ENCODE peak calls at places on chromosomes 16 and 17, in seven cellular contexts. R is stromal cell of bone marrow; X is activated T-helper 1 cell treated with anti-CD3 and anti-CD28 coated beads, Interleukin-12 subunit alpha, Interleukin-12 subunit beta, Interleukin-2, Interleukin-4 antibody, amounts not matched to agents 30 ng/mL and 10 ng/mL and 1 ng/mL, durations not matched to agents 14 hours and 24 hours and 36 hours; B is T47D; K is D721Med; P is activated effector memory CD4-positive, alpha-beta T cell treated with Interleukin-2 at 50 U/mL for 16 hours; F is keratinocyte. U is an unnamed sample.

GRCh38 chr17:48510761-48511604 is 19.8 kb downstream of the HOXB1 start:
- DNase-seq in R (peak), P (peak), B (no peak), K (no peak), X (peak), F (no peak), U (no peak)

GRCh38 chr16:66714659-66715307 is 18.2 kb upstream of the CMTM4 start:
- DNase-seq in B (peak), R (no peak), K (no peak), P (no peak), X (no peak), F (peak), U (no peak)

GRCh38 chr16:3637371-3637923 is 17.0 kb upstream of the DNASE1 start:
- DNase-seq in P (no peak), B (peak), F (no peak), K (no peak), R (no peak), X (peak), U (no peak)

GRCh38 chr16:74563828-74564263 is 43.1 kb downstream of the GLG1 start:
- DNase-seq in R (peak), X (no peak), P (no peak), B (no peak), K (no peak), F (no peak), U (no peak)

GRCh38 chr17:30519166-30519565 is 42.0 kb downstream of the GOSR1 start:
- DNase-seq in P (no peak), B (no peak), K (no peak), X (no peak), F (no peak), R (no peak), U (no peak)

GRCh38 chr17:27746881-27747280 is 53.4 kb downstream of the NOS2 start:
- DNase-seq in B (no peak), R (no peak), P (no peak), K (no peak), X (no peak), F (no peak), U (no peak)

GRCh38 chr16:77574867-77575619 is 140.2 kb upstream of the ADAMTS18 start:
- DNase-seq in K (no peak), F (no peak), X (no peak), R (no peak), B (no peak), P (no peak), U (no peak)

GRCh38 chr16:81497690-81498089 is 53.1 kb downstream of the CMIP start:
- DNase-seq in F (no peak), R (no peak), B (no peak), P (no peak), X (no peak), K (no peak), U (no peak)

GRCh38 chr17:17994271-17994670 is 21.6 kb downstream of the DRC3 start:
- DNase-seq in K (no peak), F (no peak), P (no peak), B (no peak), R (no peak), X (no peak), U (no peak)

GRCh38 chr17:42684033-42684625 is 1.8 kb downstream of the CNTNAP1 start:
- DNase-seq in P (no peak), B (no peak), X (no peak), R (no peak), K (no peak), F (no peak), U (peak)

GRCh38 chr16:593406-593805 is 3.5 kb downstream of the RAB40C start:
- DNase-seq in B (peak), F (peak), K (no peak), R (no peak), P (no peak), X (no peak), U (peak)

GRCh38 chr17:16989953-16990860 is 18.3 kb upstream of the TNFRSF13B start:
- DNase-seq in R (no peak), B (no peak), P (no peak), K (no peak), X (no peak), F (no peak), U (no peak)

GRCh38 chr17:3890082-3890892 is 2.6 kb downstream of the CAMKK1 start:
- DNase-seq in B (no peak), F (peak), K (peak), R (peak), P (no peak), X (no peak), U (peak)

GRCh38 chr17:66755101-66755943 is 79.6 kb upstream of the CACNG5 start:
- DNase-seq in B (no peak), K (no peak), P (no peak), R (no peak), F (no peak), X (no peak), U (no peak)

GRCh38 chr16:87126403-87127025 is 190.7 kb downstream of the C16orf95 start:
- DNase-seq in P (no peak), B (no peak), R (no peak), K (no peak), X (no peak), F (no peak), U (no peak)

GRCh38 chr17:76925333-76925935 is 57.2 kb downstream of the MGAT5B start:
- DNase-seq in B (no peak), K (no peak), P (no peak), X (no peak), F (no peak), R (no peak), U (no peak)

GRCh38 chr17:74736423-74737298 is at the start of gene RAB37:
- DNase-seq in P (no peak), R (no peak), B (peak), F (no peak), X (peak), K (no peak), U (no peak)

GRCh38 chr16:82633964-82634600 is 7.3 kb downstream of the CDH13 start:
- DNase-seq in R (no peak), F (peak), X (no peak), B (no peak), P (no peak), K (no peak), U (peak)

GRCh38 chr16:1871974-1872635 is at the start of gene MEIOB:
- DNase-seq in K (no peak), R (no peak), B (peak), P (no peak), X (peak), F (no peak), U (no peak)

GRCh38 chr16:25747160-25747758 is 55.5 kb downstream of the HS3ST4 start:
- DNase-seq in P (no peak), K (no peak), X (peak), F (no peak), B (peak), R (no peak), U (no peak)

GRCh38 chr17:17648762-17649161 is 32.5 kb upstream of the RAI1 start:
- DNase-seq in X (no peak), F (no peak), K (no peak), R (peak), P (no peak), B (no peak), U (no peak)

GRCh38 chr17:73017653-73018052 is 74.8 kb downstream of the SLC39A11 start:
- DNase-seq in K (no peak), P (no peak), B (no peak), X (no peak), F (no peak), R (no peak), U (no peak)

GRCh38 chr17:48541574-48542113 is 3.3 kb downstream of the HOXB2 start:
- DNase-seq in F (no peak), K (no peak), B (peak), P (peak), R (no peak), X (peak), U (no peak)

GRCh38 chr17:64573214-64573613 is 66.4 kb downstream of the CEP95 start:
- DNase-seq in P (no peak), X (no peak), B (no peak), F (no peak), R (no peak), K (no peak), U (no peak)

GRCh38 chr17:39709319-39709997 is 9.6 kb downstream of the ERBB2 start:
- DNase-seq in R (no peak), X (no peak), B (no peak), K (no peak), F (no peak), P (no peak), U (no peak)

GRCh38 chr17:39195568-39196160 is 1.8 kb downstream of the CACNB1 start:
- DNase-seq in R (no peak), K (no peak), P (no peak), B (peak), F (no peak), X (no peak), U (no peak)

GRCh38 chr17:78113804-78114785 is 14.5 kb downstream of the TMC6 start:
- DNase-seq in R (no peak), K (no peak), X (no peak), P (no peak), F (no peak), B (no peak), U (no peak)

GRCh38 chr17:61624951-61625350 is 33.9 kb upstream of the NACA2 start:
- DNase-seq in B (no peak), F (no peak), K (no peak), X (no peak), P (no peak), R (no peak), U (no peak)

U was measured in prostate gland.